ENCODE peak calls at places on chromosomes 3 and 15, in ten cellular contexts. One of them, this sample, is unnamed.

GRCh38 chr3:59772416-59773408 is 722.9 kb upstream of the CFAP20DC start:
- DNase-seq in cardiac muscle cell: no peak
- DNase-seq in effector memory CD4-positive, alpha-beta T cell: peak
- DNase-seq in LHCN-M2: no peak
- DNase-seq in naive thymus-derived CD8-positive, alpha-beta T cell: peak
- DNase-seq in LoVo: no peak
- DNase-seq in esophagus squamous epithelium: no peak
- DNase-seq in iris pigment epithelial cell: no peak
- DNase-seq in ureter: no peak
- DNase-seq in GM13977: no peak
- DNase-seq in this sample: no peak

GRCh38 chr3:131883086-131883485 is 151.7 kb downstream of the CPNE4 start:
- DNase-seq in cardiac muscle cell: no peak
- DNase-seq in effector memory CD4-positive, alpha-beta T cell: no peak
- DNase-seq in LHCN-M2: no peak
- DNase-seq in naive thymus-derived CD8-positive, alpha-beta T cell: no peak
- DNase-seq in LoVo: no peak
- DNase-seq in esophagus squamous epithelium: no peak
- DNase-seq in iris pigment epithelial cell: no peak
- DNase-seq in ureter: no peak
- DNase-seq in GM13977: no peak
- DNase-seq in this sample: no peak

GRCh38 chr15:83284563-83285283 is at the start of gene BNC1:
- DNase-seq in cardiac muscle cell: peak
- DNase-seq in effector memory CD4-positive, alpha-beta T cell: no peak
- DNase-seq in LHCN-M2: no peak
- DNase-seq in naive thymus-derived CD8-positive, alpha-beta T cell: no peak
- DNase-seq in LoVo: no peak
- DNase-seq in esophagus squamous epithelium: no peak
- DNase-seq in iris pigment epithelial cell: peak
- DNase-seq in ureter: no peak
- DNase-seq in GM13977: peak
- DNase-seq in this sample: no peak

GRCh38 chr3:66675383-66675782 is 174.6 kb upstream of the LRIG1 start:
- DNase-seq in cardiac muscle cell: peak
- DNase-seq in effector memory CD4-positive, alpha-beta T cell: no peak
- DNase-seq in LHCN-M2: no peak
- DNase-seq in naive thymus-derived CD8-positive, alpha-beta T cell: no peak
- DNase-seq in LoVo: no peak
- DNase-seq in esophagus squamous epithelium: no peak
- DNase-seq in iris pigment epithelial cell: peak
- DNase-seq in ureter: no peak
- DNase-seq in GM13977: no peak
- DNase-seq in this sample: no peak

GRCh38 chr3:64728994-64729393 is 41.2 kb upstream of the ADAMTS9 start:
- DNase-seq in cardiac muscle cell: no peak
- DNase-seq in effector memory CD4-positive, alpha-beta T cell: no peak
- DNase-seq in LHCN-M2: no peak
- DNase-seq in naive thymus-derived CD8-positive, alpha-beta T cell: no peak
- DNase-seq in LoVo: no peak
- DNase-seq in esophagus squamous epithelium: no peak
- DNase-seq in iris pigment epithelial cell: no peak
- DNase-seq in ureter: no peak
- DNase-seq in GM13977: no peak
- DNase-seq in this sample: no peak

GRCh38 chr3:29527251-29527650 is 246.4 kb downstream of the RBMS3 start:
- DNase-seq in cardiac muscle cell: peak
- DNase-seq in effector memory CD4-positive, alpha-beta T cell: no peak
- DNase-seq in LHCN-M2: no peak
- DNase-seq in naive thymus-derived CD8-positive, alpha-beta T cell: no peak
- DNase-seq in LoVo: no peak
- DNase-seq in esophagus squamous epithelium: no peak
- DNase-seq in iris pigment epithelial cell: no peak
- DNase-seq in ureter: no peak
- DNase-seq in GM13977: no peak
- DNase-seq in this sample: no peak

GRCh38 chr15:101397521-101398003 is 91.9 kb downstream of the PCSK6 start:
- DNase-seq in cardiac muscle cell: peak
- DNase-seq in effector memory CD4-positive, alpha-beta T cell: no peak
- DNase-seq in LHCN-M2: no peak
- DNase-seq in naive thymus-derived CD8-positive, alpha-beta T cell: no peak
- DNase-seq in LoVo: no peak
- DNase-seq in esophagus squamous epithelium: no peak
- DNase-seq in iris pigment epithelial cell: no peak
- DNase-seq in ureter: peak
- DNase-seq in GM13977: no peak
- DNase-seq in this sample: no peak

GRCh38 chr3:43691120-43692002 is 623 bp downstream of the ABHD5 start:
- DNase-seq in cardiac muscle cell: peak
- DNase-seq in effector memory CD4-positive, alpha-beta T cell: peak
- DNase-seq in LHCN-M2: no peak
- DNase-seq in naive thymus-derived CD8-positive, alpha-beta T cell: peak
- DNase-seq in LoVo: peak
- DNase-seq in esophagus squamous epithelium: no peak
- DNase-seq in iris pigment epithelial cell: peak
- DNase-seq in ureter: peak
- DNase-seq in GM13977: no peak
- DNase-seq in this sample: no peak

This sample was measured in T-helper 17 cell.